ENCODE peak calls at places on chromosomes 11 and 22, in nine cellular contexts. G, S, N, A, U, Z, R, D and H are unnamed samples.

GRCh38 chr11:76361773-76362172 is 19.2 kb downstream of the THAP12 start:
- DNase-seq in G (no peak), S (no peak), N (no peak), A (no peak), U (no peak), Z (no peak), R (no peak), D (no peak), H (no peak)

GRCh38 chr11:32297629-32298028 is 137.7 kb downstream of the WT1 start:
- DNase-seq in G (no peak), S (peak), N (no peak), A (peak), U (peak), Z (no peak), R (no peak), D (peak), H (no peak)

GRCh38 chr11:126153999-126154398 is 57.5 kb downstream of the RPUSD4 start:
- DNase-seq in G (no peak), S (peak), N (no peak), A (no peak), U (peak), Z (no peak), R (no peak), D (peak), H (no peak)

GRCh38 chr22:23270798-23271596 is 90.7 kb downstream of the BCR start:
- DNase-seq in G (no peak), S (no peak), N (no peak), A (no peak), U (no peak), Z (no peak), R (no peak), D (no peak), H (no peak)

GRCh38 chr22:37051629-37052385 is at the start of gene KCTD17:
- DNase-seq in G (peak), S (peak), N (peak), A (peak), U (peak), Z (peak), R (peak), D (peak), H (peak)

GRCh38 chr11:22703561-22703960 is 37.1 kb downstream of the GAS2 start:
- DNase-seq in G (no peak), S (no peak), N (no peak), A (no peak), U (peak), Z (no peak), R (no peak), D (no peak), H (no peak)

GRCh38 chr11:30342736-30343166 is 19.8 kb downstream of the ARL14EP start:
- DNase-seq in G (no peak), S (no peak), N (no peak), A (no peak), U (no peak), Z (no peak), R (no peak), D (no peak), H (peak)

GRCh38 chr11:77107950-77108349 is 5.3 kb downstream of the OMP start:
- DNase-seq in G (no peak), S (peak), N (no peak), A (peak), U (peak), Z (no peak), R (no peak), D (peak), H (no peak)

GRCh38 chr11:15911377-15912044 is 444.8 kb downstream of the SOX6 start:
- DNase-seq in G (no peak), S (peak), N (no peak), A (no peak), U (peak), Z (peak), R (no peak), D (no peak), H (no peak)

GRCh38 chr11:2271077-2271326 is 614 bp upstream of the ASCL2 start:
- DNase-seq in G (no peak), S (no peak), N (peak), A (no peak), U (no peak), Z (no peak), R (no peak), D (no peak), H (no peak)

GRCh38 chr22:17929909-17930308 is 94.5 kb downstream of the MICAL3 start:
- DNase-seq in G (no peak), S (no peak), N (no peak), A (no peak), U (no peak), Z (no peak), R (no peak), D (no peak), H (no peak)

GRCh38 chr11:2383823-2384722 is 7.0 kb downstream of the CD81 start:
- DNase-seq in G (peak), S (no peak), N (no peak), A (no peak), U (no peak), Z (no peak), R (no peak), D (no peak), H (no peak)

GRCh38 chr22:39514373-39514973 is 5.9 kb upstream of the ATF4 start:
- DNase-seq in G (no peak), S (peak), N (no peak), A (no peak), U (peak), Z (peak), R (no peak), D (peak), H (no peak)

GRCh38 chr11:69881467-69882269 is 62.5 kb upstream of the FGF3 start:
- DNase-seq in G (no peak), S (no peak), N (no peak), A (no peak), U (no peak), Z (peak), R (no peak), D (no peak), H (no peak)

GRCh38 chr22:19820880-19821522 is 33.7 kb downstream of the GNB1L start:
- DNase-seq in G (no peak), S (no peak), N (no peak), A (no peak), U (no peak), Z (peak), R (no peak), D (no peak), H (no peak)

GRCh38 chr11:64224891-64225607 is 937 bp downstream of the TRPT1 start:
- DNase-seq in G (no peak), S (no peak), N (no peak), A (no peak), U (no peak), Z (peak), R (no peak), D (no peak), H (no peak)